ENCODE peak calls at places on chromosomes 13 and 19, in four cellular contexts. U is osteoblast, S is body of pancreas, A is progenitor cell of endocrine pancreas. L is an unnamed sample.

GRCh38 chr19:6744381-6745288 is 5.2 kb downstream of the TRIP10 start:
- DNase-seq in U (peak), S (peak), A (no peak), L (peak)

GRCh38 chr19:944171-944567 is 18.3 kb downstream of the ARID3A start:
- DNase-seq in U (no peak), S (no peak), A (no peak), L (peak)

GRCh38 chr19:37635076-37636056 is 19.9 kb downstream of the ZFP30 start:
- DNase-seq in U (no peak), S (no peak), A (no peak), L (no peak)

GRCh38 chr13:44758595-44759221 is 182.6 kb upstream of the TSC22D1 start:
- DNase-seq in U (peak), S (peak), A (no peak), L (no peak)

GRCh38 chr13:97391201-97391600 is 42.8 kb upstream of the RAP2A start:
- DNase-seq in U (no peak), S (no peak), A (no peak), L (no peak)

GRCh38 chr19:33492090-33492489 is 29.5 kb downstream of the PEPD start:
- DNase-seq in U (peak), S (no peak), A (no peak), L (no peak)

GRCh38 chr19:661427-662196 is 1.4 kb downstream of the RNF126 start:
- DNase-seq in U (peak), S (no peak), A (no peak), L (no peak)

GRCh38 chr19:44848036-44848804 is 2.1 kb downstream of the NECTIN2 start:
- DNase-seq in U (peak), S (peak), A (no peak), L (no peak)

GRCh38 chr19:35162471-35163326 is 8.2 kb downstream of the FXYD5 start:
- DNase-seq in U (peak), S (no peak), A (no peak), L (no peak)

GRCh38 chr13:75505327-75505726 is 23.4 kb upstream of the TBC1D4 start:
- DNase-seq in U (no peak), S (no peak), A (no peak), L (no peak)

GRCh38 chr13:38635030-38635429 is 51.8 kb upstream of the FREM2 start:
- DNase-seq in U (no peak), S (no peak), A (no peak), L (no peak)

GRCh38 chr19:28701491-28701890 is 511.5 kb downstream of the UQCRFS1 start:
- DNase-seq in U (no peak), S (no peak), A (no peak), L (no peak)

GRCh38 chr19:15469513-15470297 is 5.4 kb upstream of the RASAL3 start:
- DNase-seq in U (peak), S (no peak), A (no peak), L (no peak)

GRCh38 chr19:18460313-18460712 is 22.4 kb upstream of the ISYNA1 start:
- DNase-seq in U (peak), S (peak), A (no peak), L (no peak)

GRCh38 chr13:48123827-48124226 is 28.9 kb upstream of the MED4 start:
- DNase-seq in U (no peak), S (no peak), A (no peak), L (no peak)

GRCh38 chr19:6041071-6041470 is 63.1 kb upstream of the RANBP3 start:
- DNase-seq in U (no peak), S (no peak), A (no peak), L (no peak)

GRCh38 chr13:24747248-24748151 is 16.5 kb upstream of the RNF17 start:
- DNase-seq in U (no peak), S (no peak), A (peak), L (no peak)

GRCh38 chr13:97160421-97160820 is 61.7 kb upstream of the MBNL2 start:
- DNase-seq in U (no peak), S (no peak), A (no peak), L (no peak)

GRCh38 chr19:743168-743687 is 7.7 kb upstream of the MISP start:
- DNase-seq in U (no peak), S (no peak), A (no peak), L (no peak)

GRCh38 chr19:18975011-18975410 is 34.0 kb upstream of the HOMER3 start:
- DNase-seq in U (peak), S (no peak), A (no peak), L (no peak)

GRCh38 chr19:52638601-52639000 is 446 bp upstream of the ZNF83 start:
- DNase-seq in U (peak), S (peak), A (no peak), L (no peak)

GRCh38 chr13:30572859-30573275 is 44.9 kb upstream of the USPL1 start:
- DNase-seq in U (no peak), S (no peak), A (no peak), L (no peak)

GRCh38 chr13:22648325-22648758 is 532.4 kb upstream of the SGCG start:
- DNase-seq in U (no peak), S (no peak), A (no peak), L (no peak)

GRCh38 chr19:11987405-11988231 is 22.8 kb downstream of the ZNF763 start:
- DNase-seq in U (peak), S (peak), A (peak), L (peak)

GRCh38 chr13:49097374-49097773 is 121.7 kb downstream of the FNDC3A start:
- DNase-seq in U (peak), S (no peak), A (no peak), L (no peak)

GRCh38 chr13:70173236-70173959 is 65.1 kb upstream of the KLHL1 start:
- DNase-seq in U (no peak), S (no peak), A (no peak), L (no peak)

GRCh38 chr13:89925107-89925506 is 1422.4 kb upstream of the MIR17HG start:
- DNase-seq in U (no peak), S (no peak), A (no peak), L (no peak)
- TF ChIP-seq CTCF in U (no peak), S (no peak), A (peak), L (no peak)

GRCh38 chr13:113820813-113821651 is 42.8 kb downstream of the GAS6 start:
- DNase-seq in U (peak), S (no peak), A (no peak), L (no peak)
- TF ChIP-seq CTCF in U (no peak), S (no peak), A (no peak), L (no peak)

DNA sequence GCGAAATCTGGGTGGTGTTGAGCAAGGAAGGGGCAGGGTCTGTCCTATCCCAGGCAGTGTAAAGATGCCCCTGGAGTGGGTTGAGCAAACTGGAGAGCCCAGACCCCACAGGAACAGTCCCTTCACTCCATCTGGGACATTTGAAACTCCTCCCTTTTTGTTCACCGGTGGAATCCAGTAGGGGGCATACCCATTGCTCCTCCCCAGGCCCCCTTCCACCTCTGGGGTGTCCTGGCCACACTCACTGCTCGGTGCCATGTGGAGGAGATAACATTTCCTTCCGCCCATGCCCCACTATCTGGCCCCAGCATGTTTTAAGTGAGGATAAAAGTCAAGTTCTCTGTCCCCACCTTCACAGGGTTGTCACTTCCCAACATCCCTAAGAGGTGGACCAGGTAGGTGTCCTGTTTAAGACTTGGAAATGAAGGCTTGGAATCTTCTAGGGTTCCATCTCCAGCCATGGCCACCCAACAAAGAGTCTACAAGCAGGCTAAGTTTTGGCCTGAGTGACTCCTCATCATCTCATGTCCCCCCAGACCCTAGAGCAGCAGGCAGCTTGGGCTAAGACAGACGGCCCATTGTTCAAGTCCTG is 9.2 kb downstream of the ZNF526 start:
- DNase-seq in U (peak), S (no peak), A (no peak), L (no peak)
- TF ChIP-seq CTCF in U (no peak), S (no peak), A (no peak), L (no peak)

GRCh38 chr19:10219678-10220077 is 11.5 kb downstream of the S1PR2 start:
- DNase-seq in U (peak), S (no peak), A (no peak), L (no peak)
- TF ChIP-seq CTCF in U (peak), S (no peak), A (peak), L (peak)

GRCh38 chr13:98773053-98773452 is 20.6 kb upstream of the SLC15A1 start:
- DNase-seq in U (no peak), S (no peak), A (no peak), L (no peak)
- TF ChIP-seq CTCF in U (no peak), S (no peak), A (peak), L (no peak)

GRCh38 chr13:41643502-41643901 is 186.2 kb downstream of the RGCC start:
- DNase-seq in U (no peak), S (no peak), A (no peak), L (no peak)

GRCh38 chr13:41639237-41639904 is 182.0 kb downstream of the RGCC start:
- DNase-seq in U (no peak), S (no peak), A (no peak), L (no peak)

GRCh38 chr13:41644742-41645141 is 187.4 kb downstream of the RGCC start:
- DNase-seq in U (no peak), S (no peak), A (no peak), L (no peak)

GRCh38 chr13:41637578-41637977 is 180.2 kb downstream of the RGCC start:
- DNase-seq in U (no peak), S (no peak), A (no peak), L (no peak)

GRCh38 chr13:41639955-41640780 is 182.8 kb downstream of the RGCC start:
- DNase-seq in U (no peak), S (no peak), A (no peak), L (no peak)
- TF ChIP-seq CTCF in U (no peak), S (no peak), A (no peak), L (no peak)